ENCODE peak calls at places on chromosome 21, in eight cellular contexts. One of them, this sample, is unnamed. For H3K4me1 and H3K9me3, the result is how much of the 10 kb centered on the place peaks cover.

GRCh38 chr21:43585924-43586411 is 73.3 kb downstream of the HSF2BP start:
- DNase-seq in spleen: no peak
- DNase-seq in breast epithelium: no peak
- DNase-seq in IMR-90: peak
- DNase-seq in esophagus muscularis mucosa: peak
- DNase-seq in testis: peak
- DNase-seq in tibial nerve: peak
- DNase-seq in uterus: peak
- DNase-seq in this sample: peak

GRCh38 chr21:18318156-18318555 is 73.5 kb downstream of the CHODL start:
- DNase-seq in breast epithelium: no peak
- DNase-seq in spleen: no peak
- DNase-seq in IMR-90: no peak
- DNase-seq in tibial nerve: no peak
- DNase-seq in esophagus muscularis mucosa: no peak
- DNase-seq in uterus: no peak
- DNase-seq in testis: no peak
- DNase-seq in this sample: peak

GRCh38 chr21:34704119-34704518 is 35.3 kb downstream of the CLIC6 start:
- DNase-seq in IMR-90: peak
- DNase-seq in testis: no peak
- DNase-seq in esophagus muscularis mucosa: no peak
- DNase-seq in spleen: no peak
- DNase-seq in uterus: peak
- DNase-seq in breast epithelium: no peak
- DNase-seq in tibial nerve: no peak
- DNase-seq in this sample: peak

GRCh38 chr21:25330266-25330665 is 277.0 kb downstream of the MRPL39 start:
- DNase-seq in testis: no peak
- DNase-seq in esophagus muscularis mucosa: no peak
- DNase-seq in IMR-90: peak
- DNase-seq in uterus: no peak
- DNase-seq in breast epithelium: no peak
- DNase-seq in tibial nerve: no peak
- DNase-seq in spleen: no peak
- DNase-seq in this sample: no peak

GRCh38 chr21:46471514-46471913 is 12.8 kb downstream of the DIP2A start:
- DNase-seq in testis: no peak
- DNase-seq in uterus: no peak
- DNase-seq in IMR-90: no peak
- DNase-seq in breast epithelium: no peak
- DNase-seq in spleen: no peak
- DNase-seq in esophagus muscularis mucosa: no peak
- DNase-seq in tibial nerve: no peak
- DNase-seq in this sample: no peak

GRCh38 chr21:26795866-26796329 is 49.3 kb downstream of the ADAMTS1 start:
- DNase-seq in esophagus muscularis mucosa: no peak
- DNase-seq in breast epithelium: no peak
- DNase-seq in testis: peak
- DNase-seq in spleen: no peak
- DNase-seq in IMR-90: peak
- DNase-seq in uterus: peak
- DNase-seq in tibial nerve: peak
- DNase-seq in this sample: peak

GRCh38 chr21:45601551-45601950 is 42.0 kb upstream of the PCBP3 start:
- DNase-seq in uterus: no peak
- DNase-seq in IMR-90: no peak
- DNase-seq in tibial nerve: no peak
- DNase-seq in esophagus muscularis mucosa: no peak
- DNase-seq in breast epithelium: peak
- DNase-seq in spleen: peak
- DNase-seq in testis: no peak
- DNase-seq in this sample: no peak

GRCh38 chr21:44066116-44066515 is 41.1 kb upstream of the PWP2 start:
- DNase-seq in spleen: no peak
- DNase-seq in esophagus muscularis mucosa: no peak
- DNase-seq in uterus: no peak
- DNase-seq in testis: no peak
- DNase-seq in breast epithelium: no peak
- DNase-seq in tibial nerve: no peak
- DNase-seq in IMR-90: no peak
- DNase-seq in this sample: no peak

GRCh38 chr21:16194851-16195251 is 465.1 kb downstream of the USP25 start:
- DNase-seq in uterus: no peak
- DNase-seq in esophagus muscularis mucosa: no peak
- DNase-seq in tibial nerve: no peak
- DNase-seq in spleen: no peak
- DNase-seq in IMR-90: peak
- DNase-seq in testis: peak
- DNase-seq in breast epithelium: no peak
- DNase-seq in this sample: no peak

GRCh38 chr21:34836933-34837505 is 168.2 kb downstream of the CLIC6 start:
- DNase-seq in testis: no peak
- DNase-seq in uterus: no peak
- DNase-seq in spleen: no peak
- DNase-seq in tibial nerve: no peak
- DNase-seq in IMR-90: no peak
- DNase-seq in breast epithelium: no peak
- DNase-seq in esophagus muscularis mucosa: no peak
- DNase-seq in this sample: no peak

GRCh38 chr21:44405948-44406872 is 49.1 kb upstream of the LRRC3 start:
- DNase-seq in spleen: peak
- DNase-seq in uterus: no peak
- DNase-seq in testis: peak
- DNase-seq in IMR-90: no peak
- DNase-seq in esophagus muscularis mucosa: no peak
- DNase-seq in tibial nerve: no peak
- DNase-seq in breast epithelium: no peak
- DNase-seq in this sample: no peak

GRCh38 chr21:42855937-42856335 is 23.4 kb downstream of the WDR4 start:
- DNase-seq in spleen: no peak
- DNase-seq in esophagus muscularis mucosa: no peak
- DNase-seq in testis: no peak
- DNase-seq in IMR-90: no peak
- DNase-seq in breast epithelium: no peak
- DNase-seq in uterus: no peak
- DNase-seq in tibial nerve: no peak
- DNase-seq in this sample: no peak

GRCh38 chr21:45892156-45892919 is 89.2 kb upstream of the COL6A1 start:
- DNase-seq in IMR-90: no peak
- DNase-seq in esophagus muscularis mucosa: no peak
- DNase-seq in uterus: no peak
- DNase-seq in spleen: peak
- DNase-seq in breast epithelium: no peak
- DNase-seq in testis: no peak
- DNase-seq in tibial nerve: no peak
- DNase-seq in this sample: no peak

GRCh38 chr21:16569679-16570078 is 839.9 kb downstream of the USP25 start:
- DNase-seq in esophagus muscularis mucosa: no peak
- DNase-seq in IMR-90: peak
- DNase-seq in uterus: no peak
- DNase-seq in tibial nerve: no peak
- DNase-seq in spleen: no peak
- DNase-seq in breast epithelium: no peak
- DNase-seq in testis: no peak
- DNase-seq in this sample: no peak

GRCh38 chr21:46621457-46622182 is 13.9 kb upstream of the PRMT2 start:
- DNase-seq in IMR-90: no peak
- DNase-seq in testis: peak
- DNase-seq in esophagus muscularis mucosa: no peak
- DNase-seq in tibial nerve: no peak
- DNase-seq in breast epithelium: no peak
- DNase-seq in uterus: no peak
- DNase-seq in spleen: no peak
- DNase-seq in this sample: no peak

GRCh38 chr21:46426313-46427046 is 32.2 kb upstream of the DIP2A start:
- DNase-seq in testis: no peak
- DNase-seq in esophagus muscularis mucosa: no peak
- DNase-seq in IMR-90: no peak
- DNase-seq in uterus: no peak
- DNase-seq in breast epithelium: no peak
- DNase-seq in spleen: peak
- DNase-seq in tibial nerve: no peak
- DNase-seq in this sample: no peak

GRCh38 chr21:45595574-45596295 is 47.8 kb upstream of the PCBP3 start:
- DNase-seq in testis: no peak
- DNase-seq in IMR-90: no peak
- DNase-seq in breast epithelium: no peak
- DNase-seq in tibial nerve: no peak
- DNase-seq in uterus: no peak
- DNase-seq in spleen: peak
- DNase-seq in esophagus muscularis mucosa: no peak
- DNase-seq in this sample: no peak

GRCh38 chr21:46052703-46053651 is 44.9 kb upstream of the COL6A2 start:
- DNase-seq in uterus: peak
- DNase-seq in esophagus muscularis mucosa: peak
- DNase-seq in tibial nerve: no peak
- DNase-seq in spleen: no peak
- DNase-seq in testis: peak
- DNase-seq in breast epithelium: no peak
- DNase-seq in IMR-90: peak
- DNase-seq in this sample: no peak

GRCh38 chr21:28624626-28625025 is 368.1 kb downstream of the LTN1 start:
- DNase-seq in IMR-90: no peak
- DNase-seq in testis: no peak
- DNase-seq in tibial nerve: no peak
- DNase-seq in uterus: no peak
- DNase-seq in breast epithelium: no peak
- DNase-seq in spleen: no peak
- DNase-seq in esophagus muscularis mucosa: no peak
- DNase-seq in this sample: peak

GRCh38 chr21:38912789-38913119 is 107.0 kb downstream of the ETS2 start:
- DNase-seq in IMR-90: no peak
- DNase-seq in tibial nerve: no peak
- DNase-seq in spleen: no peak
- DNase-seq in breast epithelium: no peak
- DNase-seq in esophagus muscularis mucosa: no peak
- DNase-seq in testis: no peak
- DNase-seq in uterus: no peak
- DNase-seq in this sample: no peak
- H3K4me1 ChIP-seq in IMR-90: under half
- H3K4me1 ChIP-seq in tibial nerve: under half
- H3K4me1 ChIP-seq in spleen: under half
- H3K4me1 ChIP-seq in breast epithelium: under half
- H3K4me1 ChIP-seq in esophagus muscularis mucosa: half or more
- H3K4me1 ChIP-seq in testis: under half
- H3K4me1 ChIP-seq in uterus: under half
- H3K4me1 ChIP-seq in this sample: half or more

DNA sequence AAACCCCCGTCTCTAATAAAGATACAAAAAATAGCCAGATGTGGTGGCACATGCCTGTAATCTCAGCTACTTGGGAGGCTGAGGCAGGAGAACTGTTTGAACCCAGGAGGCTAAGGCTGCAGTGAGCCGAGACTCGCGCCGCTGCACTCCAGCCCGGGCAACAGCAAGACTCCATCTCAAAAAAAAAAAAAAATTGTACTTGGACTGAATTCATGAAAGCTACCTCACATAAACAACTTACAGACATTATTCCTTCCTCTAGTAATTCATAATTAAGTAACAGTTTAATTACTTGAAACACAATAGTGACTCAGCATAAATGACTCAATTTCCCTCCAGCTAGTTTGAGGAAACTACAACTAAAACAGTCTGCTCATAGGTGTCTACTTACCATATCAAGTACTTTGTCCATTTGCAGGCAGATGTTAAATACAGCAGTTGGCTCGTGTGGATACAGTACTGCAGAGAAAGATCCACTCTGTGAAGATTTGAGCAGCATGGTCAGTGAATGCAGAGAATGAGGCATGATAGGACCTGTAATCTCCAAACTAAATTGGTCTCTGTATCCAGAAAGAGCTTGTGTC is 9.4 kb downstream of the DONSON start:
- DNase-seq in tibial nerve: no peak
- DNase-seq in IMR-90: peak
- DNase-seq in breast epithelium: no peak
- DNase-seq in esophagus muscularis mucosa: no peak
- DNase-seq in uterus: no peak
- DNase-seq in spleen: no peak
- DNase-seq in testis: no peak
- DNase-seq in this sample: no peak
- TF ChIP-seq POLR2A in tibial nerve: no peak
- TF ChIP-seq POLR2A in IMR-90: no peak
- TF ChIP-seq POLR2A in breast epithelium: no peak
- TF ChIP-seq POLR2A in esophagus muscularis mucosa: no peak
- TF ChIP-seq POLR2A in uterus: no peak
- TF ChIP-seq POLR2A in spleen: no peak
- TF ChIP-seq POLR2A in testis: no peak
- TF ChIP-seq POLR2A in this sample: no peak

GRCh38 chr21:22585558-22585957 is 1587.3 kb downstream of the NCAM2 start:
- DNase-seq in esophagus muscularis mucosa: no peak
- DNase-seq in spleen: no peak
- DNase-seq in breast epithelium: no peak
- DNase-seq in IMR-90: no peak
- DNase-seq in tibial nerve: no peak
- DNase-seq in uterus: no peak
- DNase-seq in testis: no peak
- DNase-seq in this sample: no peak

GRCh38 chr21:22584308-22584707 is 1586.1 kb downstream of the NCAM2 start:
- DNase-seq in uterus: no peak
- DNase-seq in esophagus muscularis mucosa: no peak
- DNase-seq in IMR-90: no peak
- DNase-seq in breast epithelium: no peak
- DNase-seq in spleen: no peak
- DNase-seq in testis: no peak
- DNase-seq in tibial nerve: no peak
- DNase-seq in this sample: no peak
- H3K9me3 ChIP-seq in uterus: under half
- H3K9me3 ChIP-seq in esophagus muscularis mucosa: under half
- H3K9me3 ChIP-seq in IMR-90: under half
- H3K9me3 ChIP-seq in breast epithelium: under half
- H3K9me3 ChIP-seq in spleen: under half
- H3K9me3 ChIP-seq in testis: under half
- H3K9me3 ChIP-seq in tibial nerve: under half
- H3K9me3 ChIP-seq in this sample: under half

DNA sequence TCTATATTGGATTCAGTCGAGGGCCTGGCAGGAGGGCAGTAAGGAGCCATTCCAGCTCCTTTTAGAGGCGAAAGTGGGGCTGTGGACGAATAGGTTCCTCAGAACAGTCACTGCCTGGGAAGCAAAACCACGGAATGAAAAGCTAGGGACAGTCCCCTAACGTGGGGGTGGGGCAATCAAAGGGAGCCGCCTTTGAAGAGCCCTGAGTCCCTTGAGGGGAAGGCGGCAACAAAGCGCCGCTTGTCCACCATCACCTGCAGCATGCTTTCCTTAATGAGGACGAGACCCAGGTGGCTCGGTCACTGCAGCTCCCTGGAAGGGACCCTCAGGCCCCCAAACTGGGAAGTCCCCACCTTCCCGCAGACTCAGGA is 184.7 kb downstream of the ETS2 start:
- DNase-seq in IMR-90: no peak
- DNase-seq in testis: no peak
- DNase-seq in uterus: no peak
- DNase-seq in tibial nerve: no peak
- DNase-seq in spleen: no peak
- DNase-seq in esophagus muscularis mucosa: no peak
- DNase-seq in breast epithelium: no peak
- DNase-seq in this sample: no peak
- H3K4me1 ChIP-seq in IMR-90: under half
- H3K4me1 ChIP-seq in testis: half or more
- H3K4me1 ChIP-seq in uterus: under half
- H3K4me1 ChIP-seq in tibial nerve: under half
- H3K4me1 ChIP-seq in spleen: under half
- H3K4me1 ChIP-seq in esophagus muscularis mucosa: half or more
- H3K4me1 ChIP-seq in breast epithelium: under half
- H3K4me1 ChIP-seq in this sample: under half